ENCODE peak calls at places on chromosomes 1 and 21, in eight cellular contexts. V is sigmoid colon, F is RWPE1, A is WTC11, J is fibroblast of pulmonary artery, I is AG04449, R is epithelial cell of esophagus, D is lower lobe of right lung. Q is an unnamed sample.

GRCh38 chr1:7808253-7808844 is 24.3 kb downstream of the PER3 start:
- DNase-seq in V (no peak), F (peak; percentile 26), A (no peak), J (peak; percentile 61), I (no peak), R (peak; percentile 61), D (no peak), Q (no peak)

GRCh38 chr1:33021567-33022431 is 14.9 kb downstream of the AK2 start:
- DNase-seq in V (no peak), F (no peak), A (no peak), J (no peak), I (no peak), R (no peak), D (no peak), Q (no peak)

GRCh38 chr1:30169269-30169668 is 554.1 kb downstream of the MATN1 start:
- DNase-seq in V (no peak), F (no peak), A (no peak), J (no peak), I (no peak), R (no peak), D (no peak), Q (no peak)

GRCh38 chr1:60875139-60875538 is 207.2 kb upstream of the NFIA start:
- DNase-seq in V (no peak), F (no peak), A (no peak), J (peak; percentile 75), I (no peak), R (no peak), D (no peak), Q (no peak)

GRCh38 chr1:178581351-178581951 is 68.5 kb downstream of the TEX35 start:
- DNase-seq in V (no peak), F (no peak), A (peak; percentile 77), J (no peak), I (no peak), R (no peak), D (no peak), Q (no peak)

GRCh38 chr1:157353546-157353945 is 198.8 kb downstream of the FCRL5 start:
- DNase-seq in V (no peak), F (no peak), A (no peak), J (no peak), I (no peak), R (no peak), D (no peak), Q (no peak)

GRCh38 chr1:25053576-25054075 is 123.5 kb upstream of the RUNX3 start:
- DNase-seq in V (no peak), F (no peak), A (no peak), J (no peak), I (no peak), R (no peak), D (peak; percentile 27), Q (peak; percentile 55)

GRCh38 chr1:30809514-30810263 is 52.1 kb upstream of the LAPTM5 start:
- DNase-seq in V (no peak), F (peak; percentile 65), A (no peak), J (peak; percentile 83), I (peak; percentile 41), R (peak; percentile 66), D (no peak), Q (peak; percentile 27)

GRCh38 chr1:15100369-15101111 is 53.0 kb upstream of the TMEM51 start:
- DNase-seq in V (no peak), F (peak; percentile 59), A (peak; percentile 84), J (peak; percentile 50), I (no peak), R (peak; percentile 67), D (peak; percentile 59), Q (peak; percentile 75)

GRCh38 chr21:46084041-46084561 is 13.8 kb upstream of the COL6A2 start:
- DNase-seq in V (peak; percentile 60), F (no peak), A (no peak), J (no peak), I (no peak), R (no peak), D (no peak), Q (no peak)

GRCh38 chr1:101253976-101254660 is 17.3 kb downstream of the S1PR1 start:
- DNase-seq in V (no peak), F (no peak), A (no peak), J (peak; percentile 69), I (peak; percentile 14), R (peak; percentile 50), D (no peak), Q (no peak)

GRCh38 chr1:23911924-23912323 is 1.2 kb downstream of the CNR2 start:
- DNase-seq in V (no peak), F (no peak), A (no peak), J (no peak), I (no peak), R (no peak), D (no peak), Q (no peak)

GRCh38 chr1:201169203-201169602 is 14.9 kb upstream of the TMEM9 start:
- DNase-seq in V (no peak), F (no peak), A (no peak), J (no peak), I (no peak), R (peak; percentile 39), D (no peak), Q (no peak)

GRCh38 chr1:201169971-201170532 is 15.8 kb upstream of the TMEM9 start:
- DNase-seq in V (no peak), F (no peak), A (no peak), J (no peak), I (no peak), R (no peak), D (no peak), Q (no peak)

GRCh38 chr1:201171063-201172036 is 17.1 kb upstream of the TMEM9 start:
- DNase-seq in V (no peak), F (no peak), A (peak; percentile 60), J (peak; percentile 31), I (no peak), R (peak; percentile 24), D (peak; percentile 58), Q (no peak)

GRCh38 chr1:201172336-201172735 is 18.1 kb upstream of the TMEM9 start:
- DNase-seq in V (no peak), F (no peak), A (no peak), J (no peak), I (no peak), R (no peak), D (no peak), Q (no peak)

DNA sequence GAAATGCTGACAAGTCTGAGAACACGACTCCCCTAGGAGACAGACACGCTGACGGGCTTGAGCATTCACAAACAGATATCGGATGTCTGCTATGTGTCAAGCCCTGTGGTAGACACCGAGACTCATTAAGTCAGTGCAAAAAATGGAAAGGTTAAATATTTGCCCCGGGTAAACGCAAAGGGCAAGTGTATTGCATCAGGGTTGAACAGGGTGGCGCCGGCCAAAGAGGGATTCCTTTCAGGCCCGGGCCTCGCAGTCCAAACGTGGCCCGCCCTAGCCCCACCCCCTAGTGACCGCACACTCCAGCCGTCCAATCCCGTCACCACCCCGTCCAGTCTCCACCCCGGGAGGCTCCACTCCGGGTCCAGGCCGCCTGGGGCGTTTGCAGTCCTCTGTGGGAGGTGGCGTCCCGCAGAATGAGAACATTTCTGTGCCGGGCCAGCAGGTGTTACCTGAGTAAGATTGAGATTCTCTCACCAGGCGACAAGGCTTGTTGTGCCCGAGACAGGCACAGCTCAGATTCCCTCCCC is 16.3 kb upstream of the TMEM9 start:
- DNase-seq in V (peak; percentile 97), F (peak; percentile 99), A (peak; percentile 92), J (peak; percentile 85), I (peak; percentile 21), R (peak; percentile 92), D (peak; percentile 97), Q (no peak)
- TF ChIP-seq CTCF in V (no peak), F (no peak), A (no peak), J (no peak), I (no peak), R (no peak), D (no peak), Q (no peak)

GRCh38 chr1:68782890-68783289 is 286.0 kb upstream of the DEPDC1 start:
- DNase-seq in V (no peak), F (no peak), A (no peak), J (no peak), I (no peak), R (no peak), D (no peak), Q (no peak)
- TF ChIP-seq CTCF in V (no peak), F (no peak), A (no peak), J (no peak), I (no peak), R (peak; percentile 3), D (no peak), Q (peak; percentile 36)

GRCh38 chr21:31514598-31514997 is 144.9 kb upstream of the SOD1 start:
- DNase-seq in V (no peak), F (no peak), A (peak; percentile 50), J (no peak), I (no peak), R (no peak), D (no peak), Q (no peak)

GRCh38 chr21:31505975-31506374 is 153.5 kb upstream of the SOD1 start:
- DNase-seq in V (no peak), F (no peak), A (no peak), J (no peak), I (no peak), R (no peak), D (no peak), Q (no peak)

GRCh38 chr21:31503939-31504338 is 155.6 kb upstream of the SOD1 start:
- DNase-seq in V (no peak), F (peak; percentile 29), A (no peak), J (no peak), I (no peak), R (peak; percentile 94), D (no peak), Q (no peak)

GRCh38 chr21:31511258-31511657 is 148.2 kb upstream of the SOD1 start:
- DNase-seq in V (no peak), F (no peak), A (no peak), J (no peak), I (no peak), R (no peak), D (no peak), Q (no peak)

DNA sequence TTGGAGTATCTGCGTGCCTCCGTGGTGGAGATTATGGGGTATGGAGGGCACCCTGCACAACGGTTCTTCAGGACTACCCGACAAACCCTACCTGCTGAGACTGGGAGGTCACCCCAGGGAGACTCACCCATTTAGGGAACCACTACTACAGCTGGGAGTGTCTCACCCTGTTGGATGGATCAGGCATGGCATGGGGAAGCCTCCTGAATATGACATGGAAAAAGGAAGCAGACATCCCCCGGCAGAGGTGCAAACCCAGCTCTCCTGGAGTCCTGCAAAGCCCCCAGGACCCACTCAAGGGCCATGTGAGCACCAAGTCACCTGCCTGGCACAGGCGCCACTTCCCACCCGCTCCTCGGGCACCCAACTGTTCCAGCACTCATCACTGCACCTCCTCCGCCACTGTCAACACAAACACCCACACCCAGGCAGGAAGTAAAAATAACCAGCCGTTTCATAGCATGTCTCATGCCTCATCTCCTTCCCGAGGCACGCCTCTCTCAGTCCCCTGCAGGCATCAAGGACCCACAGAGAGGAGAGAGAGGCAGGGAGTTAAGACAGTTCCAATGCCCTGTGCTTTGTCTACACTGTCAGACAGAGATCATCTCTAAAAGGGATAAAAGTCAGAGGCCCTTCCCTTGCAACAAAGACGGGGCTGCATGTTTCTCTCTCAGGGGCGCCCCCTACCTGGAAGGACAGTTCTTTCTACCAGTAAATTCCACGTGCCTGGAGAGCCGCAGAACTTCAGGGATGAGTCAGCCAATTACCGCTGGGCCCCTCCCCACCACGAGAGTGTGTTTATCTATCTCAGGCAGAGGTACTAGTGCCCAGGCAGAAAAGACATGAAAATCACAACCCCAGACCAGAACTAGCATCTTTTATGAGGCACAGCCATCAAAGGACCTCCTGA is 150.1 kb upstream of the SOD1 start:
- DNase-seq in V (no peak), F (peak; percentile 81), A (peak; percentile 82), J (peak; percentile 14), I (no peak), R (peak; percentile 86), D (no peak), Q (no peak)
- TF ChIP-seq CTCF in V (no peak), F (no peak), A (peak; percentile 42), J (peak; percentile 7), I (no peak), R (peak; percentile 70), D (no peak), Q (peak; percentile 71)

GRCh38 chr1:151369621-151370048 is 2.9 kb downstream of the SELENBP1 start:
- DNase-seq in V (peak; percentile 60), F (no peak), A (no peak), J (no peak), I (no peak), R (no peak), D (no peak), Q (peak; percentile 72)
- TF ChIP-seq CTCF in V (no peak), F (no peak), A (no peak), J (no peak), I (no peak), R (no peak), D (no peak), Q (no peak)